ENCODE peak calls at places on chromosomes 6 and 20, in eight cellular contexts. B is PC-3; Y is occipital lobe; D is CD8-positive, alpha-beta memory T cell; W is CD4-positive, CD25-positive, alpha-beta regulatory T cell; G is NCI-H446 treated with DMSO at 0.1 percent for 48 hours; P is left cardiac atrium; I is A172. C is an unnamed sample.

GRCh38 chr6:14149053-14149746 is 31.6 kb downstream of the CD83 start:
- DNase-seq in B (no peak), W (no peak), P (no peak), D (no peak), I (no peak), G (no peak), Y (no peak), C (no peak)

GRCh38 chr6:147468634-147469033 is 39.9 kb upstream of the SAMD5 start:
- DNase-seq in Y (no peak), I (no peak), G (no peak), P (no peak), W (no peak), D (no peak), B (no peak), C (no peak)

GRCh38 chr20:24695529-24696225 is 226.2 kb downstream of the SYNDIG1 start:
- DNase-seq in G (no peak), I (no peak), W (no peak), P (no peak), D (no peak), B (peak; percentile 6), Y (no peak), C (no peak)

GRCh38 chr6:11442495-11442894 is 95.1 kb upstream of the TMEM170B start:
- DNase-seq in Y (no peak), G (no peak), P (no peak), D (no peak), I (no peak), W (no peak), B (no peak), C (no peak)

GRCh38 chr6:69926745-69927144 is 60.4 kb downstream of the COL19A1 start:
- DNase-seq in P (no peak), D (no peak), G (no peak), Y (no peak), B (no peak), I (no peak), W (no peak), C (no peak)

GRCh38 chr20:36754656-36755222 is 8.8 kb upstream of the NDRG3 start:
- DNase-seq in D (peak; percentile 61), G (peak; percentile 34), W (peak; percentile 64), Y (no peak), P (no peak), I (peak; percentile 75), B (peak; percentile 79), C (peak; percentile 20)

GRCh38 chr6:129889580-129889979 is 28.5 kb upstream of the TMEM244 start:
- DNase-seq in D (no peak), P (no peak), Y (no peak), W (no peak), B (peak; percentile 90), I (peak; percentile 79), G (no peak), C (no peak)

GRCh38 chr20:1644101-1644962 is 13.2 kb downstream of the SIRPG start:
- DNase-seq in I (no peak), Y (no peak), D (no peak), G (no peak), W (no peak), P (no peak), B (no peak), C (no peak)

GRCh38 chr6:28764761-28765282 is 159.0 kb downstream of the TRIM27 start:
- DNase-seq in B (no peak), W (no peak), G (no peak), D (no peak), P (no peak), I (no peak), Y (no peak), C (no peak)

GRCh38 chr6:4466769-4467480 is 309.3 kb upstream of the CDYL start:
- DNase-seq in B (peak; percentile 77), D (no peak), G (no peak), I (no peak), Y (no peak), P (no peak), W (no peak), C (no peak)

GRCh38 chr6:51473996-51474975 is 613.1 kb downstream of the PKHD1 start:
- DNase-seq in B (peak; percentile 19), P (no peak), D (no peak), G (no peak), I (no peak), Y (no peak), W (no peak), C (no peak)

C was measured in T-helper 22 cell.